ENCODE peak calls at places on chromosomes 3 and 15, in eight cellular contexts. One of them, this sample, is unnamed.

GRCh38 chr3:197000211-197000610 is 29.4 kb downstream of the MELTF start:
- DNase-seq in neural crest cell: no peak
- DNase-seq in GM20000: no peak
- DNase-seq in Daoy: no peak
- DNase-seq in GDM1: no peak
- DNase-seq in cardiac septum: no peak
- DNase-seq in germinal center: no peak
- DNase-seq in GM10248: no peak
- DNase-seq in this sample: no peak

GRCh38 chr3:20028846-20029430 is 11.3 kb upstream of the KAT2B start:
- DNase-seq in neural crest cell: no peak
- DNase-seq in GM20000: no peak
- DNase-seq in Daoy: no peak
- DNase-seq in GDM1: no peak
- DNase-seq in cardiac septum: no peak
- DNase-seq in germinal center: no peak
- DNase-seq in GM10248: no peak
- DNase-seq in this sample: no peak

GRCh38 chr3:159852821-159853505 is 135.7 kb upstream of the IL12A start:
- DNase-seq in neural crest cell: no peak
- DNase-seq in GM20000: no peak
- DNase-seq in Daoy: peak
- DNase-seq in GDM1: no peak
- DNase-seq in cardiac septum: peak
- DNase-seq in germinal center: no peak
- DNase-seq in GM10248: no peak
- DNase-seq in this sample: no peak

GRCh38 chr15:69743091-69743490 is 290.5 kb downstream of the RPLP1 start:
- DNase-seq in neural crest cell: no peak
- DNase-seq in GM20000: no peak
- DNase-seq in Daoy: no peak
- DNase-seq in GDM1: no peak
- DNase-seq in cardiac septum: peak
- DNase-seq in germinal center: no peak
- DNase-seq in GM10248: no peak
- DNase-seq in this sample: peak

GRCh38 chr3:183393625-183394024 is 34.8 kb downstream of the MCF2L2 start:
- DNase-seq in neural crest cell: no peak
- DNase-seq in GM20000: no peak
- DNase-seq in Daoy: no peak
- DNase-seq in GDM1: no peak
- DNase-seq in cardiac septum: no peak
- DNase-seq in germinal center: no peak
- DNase-seq in GM10248: no peak
- DNase-seq in this sample: no peak

GRCh38 chr3:10941972-10942371 is 50.6 kb upstream of the SLC6A1 start:
- DNase-seq in neural crest cell: peak
- DNase-seq in GM20000: no peak
- DNase-seq in Daoy: no peak
- DNase-seq in GDM1: no peak
- DNase-seq in cardiac septum: peak
- DNase-seq in germinal center: peak
- DNase-seq in GM10248: no peak
- DNase-seq in this sample: no peak

GRCh38 chr3:48428863-48429415 is 947 bp downstream of the PLXNB1 start:
- DNase-seq in neural crest cell: peak
- DNase-seq in GM20000: no peak
- DNase-seq in Daoy: peak
- DNase-seq in GDM1: no peak
- DNase-seq in cardiac septum: no peak
- DNase-seq in germinal center: no peak
- DNase-seq in GM10248: no peak
- DNase-seq in this sample: no peak

GRCh38 chr3:126782554-126782953 is 78.5 kb downstream of the CHCHD6 start:
- DNase-seq in neural crest cell: no peak
- DNase-seq in GM20000: no peak
- DNase-seq in Daoy: peak
- DNase-seq in GDM1: no peak
- DNase-seq in cardiac septum: no peak
- DNase-seq in germinal center: no peak
- DNase-seq in GM10248: no peak
- DNase-seq in this sample: peak

GRCh38 chr3:188037116-188037718 is 116.7 kb upstream of the LPP start:
- DNase-seq in neural crest cell: no peak
- DNase-seq in GM20000: no peak
- DNase-seq in Daoy: peak
- DNase-seq in GDM1: no peak
- DNase-seq in cardiac septum: no peak
- DNase-seq in germinal center: no peak
- DNase-seq in GM10248: no peak
- DNase-seq in this sample: no peak

GRCh38 chr15:57218826-57219576 is 157.3 kb upstream of the CGNL1 start:
- DNase-seq in neural crest cell: peak
- DNase-seq in GM20000: no peak
- DNase-seq in Daoy: peak
- DNase-seq in GDM1: peak
- DNase-seq in cardiac septum: no peak
- DNase-seq in germinal center: no peak
- DNase-seq in GM10248: no peak
- DNase-seq in this sample: no peak

GRCh38 chr3:154301556-154301955 is 22.7 kb downstream of the DHX36 start:
- DNase-seq in neural crest cell: no peak
- DNase-seq in GM20000: no peak
- DNase-seq in Daoy: no peak
- DNase-seq in GDM1: no peak
- DNase-seq in cardiac septum: no peak
- DNase-seq in germinal center: no peak
- DNase-seq in GM10248: no peak
- DNase-seq in this sample: no peak

GRCh38 chr3:24496529-24497482 is 2.2 kb upstream of the THRB start:
- DNase-seq in neural crest cell: peak
- DNase-seq in GM20000: peak
- DNase-seq in Daoy: peak
- DNase-seq in GDM1: no peak
- DNase-seq in cardiac septum: peak
- DNase-seq in germinal center: peak
- DNase-seq in GM10248: no peak
- DNase-seq in this sample: peak

GRCh38 chr15:77840962-77841361 is 208.2 kb upstream of the LINGO1 start:
- DNase-seq in neural crest cell: no peak
- DNase-seq in GM20000: no peak
- DNase-seq in Daoy: peak
- DNase-seq in GDM1: no peak
- DNase-seq in cardiac septum: no peak
- DNase-seq in germinal center: no peak
- DNase-seq in GM10248: no peak
- DNase-seq in this sample: peak

GRCh38 chr3:38602576-38603250 is 46.8 kb downstream of the SCN5A start:
- DNase-seq in neural crest cell: no peak
- DNase-seq in GM20000: no peak
- DNase-seq in Daoy: no peak
- DNase-seq in GDM1: no peak
- DNase-seq in cardiac septum: peak
- DNase-seq in germinal center: no peak
- DNase-seq in GM10248: no peak
- DNase-seq in this sample: no peak

GRCh38 chr3:54243262-54243931 is 121.0 kb downstream of the CACNA2D3 start:
- DNase-seq in neural crest cell: no peak
- DNase-seq in GM20000: no peak
- DNase-seq in Daoy: peak
- DNase-seq in GDM1: no peak
- DNase-seq in cardiac septum: no peak
- DNase-seq in germinal center: no peak
- DNase-seq in GM10248: no peak
- DNase-seq in this sample: no peak

GRCh38 chr3:105322570-105323273 is 44.0 kb upstream of the ALCAM start:
- DNase-seq in neural crest cell: no peak
- DNase-seq in GM20000: peak
- DNase-seq in Daoy: no peak
- DNase-seq in GDM1: no peak
- DNase-seq in cardiac septum: no peak
- DNase-seq in germinal center: no peak
- DNase-seq in GM10248: peak
- DNase-seq in this sample: peak

GRCh38 chr3:148930785-148931184 is 60.6 kb upstream of the GYG1 start:
- DNase-seq in neural crest cell: no peak
- DNase-seq in GM20000: no peak
- DNase-seq in Daoy: peak
- DNase-seq in GDM1: no peak
- DNase-seq in cardiac septum: no peak
- DNase-seq in germinal center: no peak
- DNase-seq in GM10248: no peak
- DNase-seq in this sample: peak

GRCh38 chr3:176848431-176849214 is 348.7 kb downstream of the TBL1XR1 start:
- DNase-seq in neural crest cell: no peak
- DNase-seq in GM20000: no peak
- DNase-seq in Daoy: no peak
- DNase-seq in GDM1: no peak
- DNase-seq in cardiac septum: no peak
- DNase-seq in germinal center: no peak
- DNase-seq in GM10248: no peak
- DNase-seq in this sample: no peak

GRCh38 chr3:172749201-172749965 is 1.1 kb upstream of the ECT2 start:
- DNase-seq in neural crest cell: no peak
- DNase-seq in GM20000: no peak
- DNase-seq in Daoy: peak
- DNase-seq in GDM1: no peak
- DNase-seq in cardiac septum: no peak
- DNase-seq in germinal center: no peak
- DNase-seq in GM10248: no peak
- DNase-seq in this sample: peak

GRCh38 chr15:31374986-31375385 is 48.4 kb downstream of the KLF13 start:
- DNase-seq in neural crest cell: no peak
- DNase-seq in GM20000: no peak
- DNase-seq in Daoy: no peak
- DNase-seq in GDM1: no peak
- DNase-seq in cardiac septum: no peak
- DNase-seq in germinal center: no peak
- DNase-seq in GM10248: no peak
- DNase-seq in this sample: no peak

GRCh38 chr3:114152519-114153151 is 26.2 kb downstream of the DRD3 start:
- DNase-seq in neural crest cell: peak
- DNase-seq in GM20000: peak
- DNase-seq in Daoy: peak
- DNase-seq in GDM1: peak
- DNase-seq in cardiac septum: peak
- DNase-seq in germinal center: peak
- DNase-seq in GM10248: peak
- DNase-seq in this sample: peak

GRCh38 chr3:105402287-105402801 is 35.6 kb downstream of the ALCAM start:
- DNase-seq in neural crest cell: no peak
- DNase-seq in GM20000: no peak
- DNase-seq in Daoy: peak
- DNase-seq in GDM1: no peak
- DNase-seq in cardiac septum: no peak
- DNase-seq in germinal center: no peak
- DNase-seq in GM10248: no peak
- DNase-seq in this sample: peak

GRCh38 chr3:194269610-194270145 is 81.5 kb downstream of the CPN2 start:
- DNase-seq in neural crest cell: no peak
- DNase-seq in GM20000: no peak
- DNase-seq in Daoy: peak
- DNase-seq in GDM1: no peak
- DNase-seq in cardiac septum: peak
- DNase-seq in germinal center: no peak
- DNase-seq in GM10248: no peak
- DNase-seq in this sample: no peak